ENCODE peak calls at places on chromosomes 4 and X, in five cellular contexts. One of them, this sample, is unnamed.

GRCh38 chrX:105564536-105564935 is 257.8 kb upstream of the NRK start:
- DNase-seq in activated T-helper 1 cell treated with anti-CD3 and anti-CD28 coated beads, Interleukin-2, amount 50 U/mL, for 16 hours: no peak
- DNase-seq in GM10248: no peak
- DNase-seq in ACHN: peak
- DNase-seq in fibroblast of villous mesenchyme: peak
- DNase-seq in this sample: no peak

GRCh38 chrX:346034-346813 is 27.6 kb upstream of the GTPBP6 start:
- DNase-seq in activated T-helper 1 cell treated with anti-CD3 and anti-CD28 coated beads, Interleukin-2, amount 50 U/mL, for 16 hours: no peak
- DNase-seq in GM10248: no peak
- DNase-seq in ACHN: no peak
- DNase-seq in fibroblast of villous mesenchyme: no peak
- DNase-seq in this sample: no peak

GRCh38 chr4:54226399-54227260 is 2.5 kb upstream of the PDGFRA start:
- DNase-seq in activated T-helper 1 cell treated with anti-CD3 and anti-CD28 coated beads, Interleukin-2, amount 50 U/mL, for 16 hours: no peak
- DNase-seq in GM10248: no peak
- DNase-seq in ACHN: no peak
- DNase-seq in fibroblast of villous mesenchyme: peak
- DNase-seq in this sample: peak

GRCh38 chr4:52076731-52077130 is 25.6 kb downstream of the SPATA18 start:
- DNase-seq in activated T-helper 1 cell treated with anti-CD3 and anti-CD28 coated beads, Interleukin-2, amount 50 U/mL, for 16 hours: no peak
- DNase-seq in GM10248: no peak
- DNase-seq in ACHN: peak
- DNase-seq in fibroblast of villous mesenchyme: peak
- DNase-seq in this sample: no peak

GRCh38 chr4:128782076-128782715 is 27.3 kb upstream of the JADE1 start:
- DNase-seq in activated T-helper 1 cell treated with anti-CD3 and anti-CD28 coated beads, Interleukin-2, amount 50 U/mL, for 16 hours: peak
- DNase-seq in GM10248: peak
- DNase-seq in ACHN: no peak
- DNase-seq in fibroblast of villous mesenchyme: no peak
- DNase-seq in this sample: peak

GRCh38 chr4:110055014-110055768 is 142.5 kb downstream of the EGF start:
- DNase-seq in activated T-helper 1 cell treated with anti-CD3 and anti-CD28 coated beads, Interleukin-2, amount 50 U/mL, for 16 hours: no peak
- DNase-seq in GM10248: peak
- DNase-seq in ACHN: peak
- DNase-seq in fibroblast of villous mesenchyme: no peak
- DNase-seq in this sample: no peak

GRCh38 chr4:80035336-80035735 is 37.7 kb downstream of the ANTXR2 start:
- DNase-seq in activated T-helper 1 cell treated with anti-CD3 and anti-CD28 coated beads, Interleukin-2, amount 50 U/mL, for 16 hours: no peak
- DNase-seq in GM10248: no peak
- DNase-seq in ACHN: no peak
- DNase-seq in fibroblast of villous mesenchyme: no peak
- DNase-seq in this sample: no peak

GRCh38 chrX:13934731-13935130 is 95.0 kb downstream of the GEMIN8 start:
- DNase-seq in activated T-helper 1 cell treated with anti-CD3 and anti-CD28 coated beads, Interleukin-2, amount 50 U/mL, for 16 hours: no peak
- DNase-seq in GM10248: no peak
- DNase-seq in ACHN: no peak
- DNase-seq in fibroblast of villous mesenchyme: no peak
- DNase-seq in this sample: no peak

GRCh38 chrX:129529685-129530281 is 6.5 kb upstream of the SMARCA1 start:
- DNase-seq in activated T-helper 1 cell treated with anti-CD3 and anti-CD28 coated beads, Interleukin-2, amount 50 U/mL, for 16 hours: no peak
- DNase-seq in GM10248: no peak
- DNase-seq in ACHN: no peak
- DNase-seq in fibroblast of villous mesenchyme: peak
- DNase-seq in this sample: no peak

GRCh38 chr4:83139514-83140156 is 25.1 kb upstream of the PLAC8 start:
- DNase-seq in activated T-helper 1 cell treated with anti-CD3 and anti-CD28 coated beads, Interleukin-2, amount 50 U/mL, for 16 hours: no peak
- DNase-seq in GM10248: no peak
- DNase-seq in ACHN: peak
- DNase-seq in fibroblast of villous mesenchyme: no peak
- DNase-seq in this sample: no peak

GRCh38 chrX:147183161-147183560 is 368.6 kb upstream of the CXorf51A start:
- DNase-seq in activated T-helper 1 cell treated with anti-CD3 and anti-CD28 coated beads, Interleukin-2, amount 50 U/mL, for 16 hours: no peak
- DNase-seq in GM10248: no peak
- DNase-seq in ACHN: no peak
- DNase-seq in fibroblast of villous mesenchyme: no peak
- DNase-seq in this sample: no peak

GRCh38 chr4:185344743-185345538 is 50.8 kb downstream of the LRP2BP start:
- DNase-seq in activated T-helper 1 cell treated with anti-CD3 and anti-CD28 coated beads, Interleukin-2, amount 50 U/mL, for 16 hours: no peak
- DNase-seq in GM10248: peak
- DNase-seq in ACHN: no peak
- DNase-seq in fibroblast of villous mesenchyme: peak
- DNase-seq in this sample: no peak

GRCh38 chrX:67044029-67044653 is 405.3 kb upstream of the EDA2R start:
- DNase-seq in activated T-helper 1 cell treated with anti-CD3 and anti-CD28 coated beads, Interleukin-2, amount 50 U/mL, for 16 hours: no peak
- DNase-seq in GM10248: no peak
- DNase-seq in ACHN: no peak
- DNase-seq in fibroblast of villous mesenchyme: no peak
- DNase-seq in this sample: no peak

GRCh38 chr4:129545599-129546278 is 449.8 kb downstream of the C4orf33 start:
- DNase-seq in activated T-helper 1 cell treated with anti-CD3 and anti-CD28 coated beads, Interleukin-2, amount 50 U/mL, for 16 hours: no peak
- DNase-seq in GM10248: no peak
- DNase-seq in ACHN: no peak
- DNase-seq in fibroblast of villous mesenchyme: peak
- DNase-seq in this sample: no peak

GRCh38 chr4:87235020-87235671 is 14.7 kb upstream of the KLHL8 start:
- DNase-seq in activated T-helper 1 cell treated with anti-CD3 and anti-CD28 coated beads, Interleukin-2, amount 50 U/mL, for 16 hours: no peak
- DNase-seq in GM10248: no peak
- DNase-seq in ACHN: no peak
- DNase-seq in fibroblast of villous mesenchyme: no peak
- DNase-seq in this sample: no peak

GRCh38 chr4:139734201-139734874 is 68.7 kb downstream of the MGST2 start:
- DNase-seq in activated T-helper 1 cell treated with anti-CD3 and anti-CD28 coated beads, Interleukin-2, amount 50 U/mL, for 16 hours: no peak
- DNase-seq in GM10248: no peak
- DNase-seq in ACHN: no peak
- DNase-seq in fibroblast of villous mesenchyme: peak
- DNase-seq in this sample: no peak

GRCh38 chrX:136674270-136674986 is 26.5 kb downstream of the CD40LG start:
- DNase-seq in activated T-helper 1 cell treated with anti-CD3 and anti-CD28 coated beads, Interleukin-2, amount 50 U/mL, for 16 hours: no peak
- DNase-seq in GM10248: no peak
- DNase-seq in ACHN: no peak
- DNase-seq in fibroblast of villous mesenchyme: no peak
- DNase-seq in this sample: no peak

GRCh38 chr4:55284331-55284730 is 61.7 kb upstream of the SRD5A3 start:
- DNase-seq in activated T-helper 1 cell treated with anti-CD3 and anti-CD28 coated beads, Interleukin-2, amount 50 U/mL, for 16 hours: no peak
- DNase-seq in GM10248: no peak
- DNase-seq in ACHN: no peak
- DNase-seq in fibroblast of villous mesenchyme: no peak
- DNase-seq in this sample: no peak

GRCh38 chr4:23023121-23023520 is 330.4 kb downstream of the GBA3 start:
- DNase-seq in activated T-helper 1 cell treated with anti-CD3 and anti-CD28 coated beads, Interleukin-2, amount 50 U/mL, for 16 hours: no peak
- DNase-seq in GM10248: no peak
- DNase-seq in ACHN: no peak
- DNase-seq in fibroblast of villous mesenchyme: no peak
- DNase-seq in this sample: no peak

GRCh38 chrX:21741378-21741777 is 16.5 kb downstream of the SMPX start:
- DNase-seq in activated T-helper 1 cell treated with anti-CD3 and anti-CD28 coated beads, Interleukin-2, amount 50 U/mL, for 16 hours: no peak
- DNase-seq in GM10248: no peak
- DNase-seq in ACHN: no peak
- DNase-seq in fibroblast of villous mesenchyme: no peak
- DNase-seq in this sample: no peak

GRCh38 chr4:120685756-120686278 is 236.7 kb downstream of the PRDM5 start:
- DNase-seq in activated T-helper 1 cell treated with anti-CD3 and anti-CD28 coated beads, Interleukin-2, amount 50 U/mL, for 16 hours: no peak
- DNase-seq in GM10248: no peak
- DNase-seq in ACHN: no peak
- DNase-seq in fibroblast of villous mesenchyme: peak
- DNase-seq in this sample: no peak

GRCh38 chr4:168639914-168640313 is 143.1 kb downstream of the PALLD start:
- DNase-seq in activated T-helper 1 cell treated with anti-CD3 and anti-CD28 coated beads, Interleukin-2, amount 50 U/mL, for 16 hours: no peak
- DNase-seq in GM10248: no peak
- DNase-seq in ACHN: no peak
- DNase-seq in fibroblast of villous mesenchyme: no peak
- DNase-seq in this sample: no peak